ENCODE peak calls at places on chromosome 13, in seven cellular contexts. C is Jurkat, Clone E6-1; I is WERI-Rb-1; G is amygdala; D is AG10803; T is dermis blood vessel endothelial cell; V is T follicular helper cell. U is an unnamed sample.

GRCh38 chr13:30038884-30039283 is 188.5 kb upstream of the UBL3 start:
- DNase-seq in I (peak), C (no peak), V (no peak), D (peak), T (no peak), G (no peak), U (no peak)

GRCh38 chr13:80030491-80030890 is 310.4 kb downstream of the SPRY2 start:
- DNase-seq in D (peak), T (peak), C (no peak), G (no peak), V (no peak), I (no peak), U (no peak)

GRCh38 chr13:64083811-64084210 is 2668.2 kb upstream of the PCDH20 start:
- DNase-seq in G (no peak), V (no peak), T (no peak), C (no peak), I (no peak), D (no peak), U (no peak)

GRCh38 chr13:31848621-31849020 is 109.3 kb downstream of the RXFP2 start:
- DNase-seq in I (no peak), V (no peak), T (no peak), D (no peak), C (no peak), G (no peak), U (no peak)

GRCh38 chr13:111210488-111210887 is 95.4 kb downstream of the ARHGEF7 start:
- DNase-seq in D (peak), G (peak), I (no peak), V (no peak), T (peak), C (no peak), U (no peak)

GRCh38 chr13:23979361-23980159 is 82.3 kb upstream of the C1QTNF9B start:
- DNase-seq in T (peak), V (no peak), I (peak), G (peak), C (no peak), D (peak), U (peak)

GRCh38 chr13:36134632-36135031 is 3.5 kb upstream of the DCLK1 start:
- DNase-seq in V (no peak), D (no peak), C (no peak), T (no peak), G (no peak), I (no peak), U (no peak)

GRCh38 chr13:110525328-110526319 is 35.9 kb downstream of the RAB20 start:
- DNase-seq in D (no peak), V (no peak), I (no peak), G (no peak), T (no peak), C (peak), U (no peak)

GRCh38 chr13:91298060-91298459 is 49.4 kb upstream of the MIR17HG start:
- DNase-seq in D (no peak), T (no peak), C (no peak), G (no peak), V (no peak), I (no peak), U (no peak)

GRCh38 chr13:73355134-73355533 is 296.3 kb downstream of the KLF5 start:
- DNase-seq in I (no peak), C (no peak), G (no peak), V (no peak), T (no peak), D (no peak), U (no peak)

GRCh38 chr13:39895254-39895653 is 239.8 kb downstream of the COG6 start:
- DNase-seq in T (peak), C (peak), I (peak), G (no peak), V (no peak), D (peak), U (no peak)

GRCh38 chr13:83136660-83137059 is 745.6 kb downstream of the SLITRK1 start:
- DNase-seq in G (no peak), D (no peak), C (no peak), T (no peak), V (no peak), I (no peak), U (no peak)

GRCh38 chr13:63425131-63425530 is 2009.5 kb upstream of the PCDH20 start:
- DNase-seq in T (no peak), V (no peak), D (peak), C (no peak), G (no peak), I (no peak), U (no peak)

GRCh38 chr13:36242761-36243160 is 28.4 kb upstream of the SOHLH2 start:
- DNase-seq in V (no peak), I (no peak), T (no peak), D (no peak), C (no peak), G (no peak), U (no peak)

GRCh38 chr13:45615501-45616101 is at the start of gene ERICH6B:
- DNase-seq in C (no peak), I (peak), D (no peak), T (peak), V (no peak), G (peak), U (no peak)

GRCh38 chr13:38564751-38565150 is 122.1 kb upstream of the FREM2 start:
- DNase-seq in G (no peak), D (no peak), C (no peak), V (no peak), T (no peak), I (no peak), U (no peak)